ENCODE peak calls at places on chromosomes 5 and 9, in five cellular contexts. Q, L, G, T and B are unnamed samples. For H3K4me1, the result is how much of the 10 kb centered on the place peaks cover.

GRCh38 chr5:140800816-140801493 is at the start of gene PCDHA3:
- DNase-seq in Q (no peak), L (no peak), G (no peak), T (peak), B (no peak)

GRCh38 chr5:143019614-143020515 is 249.7 kb downstream of the ARHGAP26 start:
- DNase-seq in Q (no peak), L (no peak), G (no peak), T (no peak), B (no peak)

GRCh38 chr9:123364241-123364824 is 8.3 kb downstream of the CRB2 start:
- DNase-seq in Q (no peak), L (no peak), G (no peak), T (peak), B (no peak)

GRCh38 chr5:159982421-159983173 is 26.3 kb upstream of the TTC1 start:
- DNase-seq in Q (no peak), L (no peak), G (no peak), T (no peak), B (no peak)

GRCh38 chr5:64759960-64760695 is 8.4 kb downstream of the SREK1IP1 start:
- DNase-seq in Q (no peak), L (no peak), G (no peak), T (no peak), B (no peak)

GRCh38 chr5:173327948-173328895 is at the start of gene STC2:
- DNase-seq in Q (peak), L (no peak), G (no peak), T (peak), B (no peak)

GRCh38 chr9:25396828-25397227 is 281.4 kb downstream of the TUSC1 start:
- DNase-seq in Q (no peak), L (no peak), G (no peak), T (no peak), B (no peak)

GRCh38 chr9:115403753-115404152 is 285.8 kb upstream of the TNC start:
- DNase-seq in Q (no peak), L (no peak), G (no peak), T (no peak), B (no peak)

GRCh38 chr5:128826290-128826689 is 139.0 kb upstream of the SLC27A6 start:
- DNase-seq in Q (no peak), L (no peak), G (no peak), T (no peak), B (no peak)

GRCh38 chr9:17776735-17777134 is 197.9 kb downstream of the SH3GL2 start:
- DNase-seq in Q (no peak), L (no peak), G (no peak), T (no peak), B (no peak)

GRCh38 chr5:757346-757930 is 27.1 kb downstream of the ZDHHC11B start:
- DNase-seq in Q (peak), L (no peak), G (no peak), T (no peak), B (no peak)

GRCh38 chr5:168752416-168753190 is 173.4 kb upstream of the PANK3 start:
- DNase-seq in Q (no peak), L (no peak), G (no peak), T (no peak), B (no peak)

GRCh38 chr5:43104102-43104501 is 16.6 kb upstream of the ZNF131 start:
- DNase-seq in Q (no peak), L (no peak), G (no peak), T (no peak), B (no peak)

GRCh38 chr9:6234014-6234413 is 18.4 kb downstream of the IL33 start:
- DNase-seq in Q (no peak), L (no peak), G (no peak), T (no peak), B (no peak)

GRCh38 chr9:134180786-134181647 is 16.7 kb upstream of the RNU6ATAC start:
- DNase-seq in Q (no peak), L (no peak), G (no peak), T (no peak), B (no peak)

GRCh38 chr5:1140188-1140817 is 28.4 kb upstream of the SLC12A7 start:
- DNase-seq in Q (peak), L (peak), G (peak), T (peak), B (peak)

GRCh38 chr9:76459691-76460635 is 981 bp downstream of the GCNT1 start:
- DNase-seq in Q (peak), L (no peak), G (no peak), T (peak), B (no peak)

GRCh38 chr9:33223696-33224095 is 16.3 kb upstream of the SPINK4 start:
- DNase-seq in Q (no peak), L (no peak), G (no peak), T (no peak), B (no peak)
- H3K4me3 ChIP-seq in Q (no peak), L (no peak), G (no peak), T (no peak), B (no peak)

GRCh38 chr5:74873525-74874249 is 7.5 kb upstream of the FAM169A start:
- DNase-seq in Q (no peak), L (no peak), G (no peak), T (no peak), B (no peak)

GRCh38 chr5:74870299-74871067 is 4.3 kb upstream of the FAM169A start:
- DNase-seq in Q (no peak), L (no peak), G (no peak), T (no peak), B (no peak)

GRCh38 chr5:74877624-74878304 is 11.6 kb upstream of the FAM169A start:
- DNase-seq in Q (no peak), L (no peak), G (no peak), T (no peak), B (no peak)

GRCh38 chr5:74875994-74876791 is 10.0 kb upstream of the FAM169A start:
- DNase-seq in Q (no peak), L (no peak), G (no peak), T (no peak), B (peak)
- H3K4me1 ChIP-seq in Q (under half), L (under half), G (under half), T (under half), B (under half)

DNA sequence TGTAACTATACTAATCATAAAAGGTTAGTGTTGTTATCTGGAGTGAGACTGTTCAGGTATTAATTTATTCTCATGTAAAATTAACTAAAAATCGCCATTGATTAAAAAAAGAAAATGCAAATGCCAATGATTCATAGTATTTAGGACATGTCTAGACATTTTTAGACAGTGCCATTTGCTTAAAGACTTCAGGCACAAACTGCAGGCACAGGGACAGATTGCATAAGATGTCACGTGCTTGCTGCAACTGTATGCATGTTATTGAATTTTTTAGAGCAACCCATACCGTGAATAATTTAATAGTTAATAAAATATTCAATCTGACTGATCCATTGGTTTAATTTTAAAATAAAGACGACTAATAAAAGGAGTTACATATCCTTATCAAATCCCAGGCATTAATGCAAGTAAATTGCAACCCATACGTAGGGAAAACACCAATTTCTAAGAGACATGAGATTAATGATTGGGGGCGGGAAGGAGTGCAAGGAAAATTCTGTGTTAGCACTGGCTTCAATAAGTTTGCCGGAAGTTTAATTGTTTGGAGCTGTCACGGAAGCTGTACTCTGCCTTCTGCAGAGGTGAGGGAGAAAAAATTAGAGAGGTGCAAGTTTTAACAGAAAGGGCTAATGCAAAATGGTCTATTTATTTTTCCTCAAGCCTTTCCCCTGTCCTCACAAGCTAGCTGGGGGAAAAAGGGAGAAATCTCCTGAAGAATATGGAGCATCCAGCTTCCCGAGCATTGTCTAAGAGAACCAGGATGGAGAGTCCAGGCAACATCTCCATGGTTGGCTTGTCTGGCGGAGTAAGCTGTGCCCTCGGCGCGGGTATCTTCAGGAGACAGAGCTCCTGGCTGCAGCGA is 2.9 kb downstream of the EDIL3 start:
- DNase-seq in Q (peak), L (no peak), G (no peak), T (peak), B (no peak)
- H3K4me3 ChIP-seq in Q (peak), L (no peak), G (no peak), T (peak), B (no peak)

DNA sequence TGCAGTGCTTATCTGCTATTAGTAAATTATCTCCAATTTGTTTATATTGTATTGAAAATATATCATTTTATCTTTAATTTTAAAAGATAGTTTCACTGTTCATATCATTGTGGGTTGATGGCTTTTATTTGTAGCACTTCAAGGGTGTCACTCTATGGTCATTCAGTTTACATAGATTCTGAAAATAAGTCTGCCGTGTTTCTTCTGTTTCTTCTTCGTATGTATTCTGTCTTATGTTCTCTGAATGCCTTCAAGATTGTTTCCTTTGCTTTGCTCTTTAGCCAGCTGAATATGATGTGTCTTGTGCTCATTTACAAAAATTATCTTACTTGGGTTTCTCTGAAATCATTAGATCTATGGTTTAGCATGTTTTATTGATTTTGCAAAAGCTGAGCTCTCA is 359.9 kb downstream of the CYLC2 start:
- DNase-seq in Q (no peak), L (no peak), G (no peak), T (no peak), B (no peak)
- H3K4me1 ChIP-seq in Q (under half), L (under half), G (under half), T (under half), B (under half)

GRCh38 chr5:180494060-180494509 is at the start of gene CNOT6:
- DNase-seq in Q (peak), L (peak), G (peak), T (peak), B (peak)

GRCh38 chr5:180498378-180498777 is 4.2 kb downstream of the CNOT6 start:
- DNase-seq in Q (no peak), L (no peak), G (no peak), T (no peak), B (no peak)

GRCh38 chr5:180495292-180495691 is 1.1 kb downstream of the CNOT6 start:
- DNase-seq in Q (no peak), L (no peak), G (no peak), T (no peak), B (no peak)

GRCh38 chr5:180494510-180495181 is 467 bp downstream of the CNOT6 start:
- DNase-seq in Q (peak), L (peak), G (peak), T (no peak), B (no peak)

DNA sequence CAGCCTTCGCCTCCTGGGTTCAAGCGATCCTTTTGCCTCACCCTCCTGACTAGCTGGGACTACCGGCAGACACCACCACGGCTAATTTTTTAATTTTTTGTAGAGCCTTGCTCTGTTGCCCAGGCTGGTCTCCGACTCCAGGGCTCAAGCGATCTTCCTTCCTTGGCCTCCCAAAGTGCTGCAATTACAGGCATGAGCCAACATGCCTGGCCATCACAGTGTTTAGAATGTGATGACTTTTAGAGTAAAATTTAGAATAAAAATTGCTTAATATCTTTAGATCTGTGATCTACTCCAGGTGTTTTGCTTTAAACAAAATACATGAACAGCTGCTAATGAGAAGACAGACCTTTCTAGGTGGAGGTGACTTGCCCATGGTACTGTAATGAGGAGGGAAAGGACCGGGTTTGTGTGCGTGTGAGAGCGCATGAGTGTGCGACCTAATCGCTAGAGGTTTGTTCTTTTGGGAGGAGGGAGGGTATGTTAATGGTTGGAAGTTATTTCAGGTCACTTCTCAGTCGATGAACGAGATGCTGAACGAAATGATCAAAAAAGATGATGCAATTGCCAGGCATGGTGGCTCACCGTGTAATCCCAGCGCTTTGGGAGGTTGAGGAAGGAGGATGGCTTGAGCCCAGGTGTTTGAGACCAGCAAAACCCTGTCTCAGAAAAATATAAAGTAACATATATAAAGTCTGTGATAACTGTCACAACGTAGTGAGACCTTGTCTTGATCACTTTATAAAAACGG is 2.0 kb downstream of the CNOT6 start:
- DNase-seq in Q (no peak), L (no peak), G (no peak), T (no peak), B (no peak)
- H3K4me3 ChIP-seq in Q (no peak), L (no peak), G (no peak), T (peak), B (no peak)

GRCh38 chr5:34053133-34053532 is 10.1 kb upstream of the C1QTNF3 start:
- DNase-seq in Q (no peak), L (no peak), G (no peak), T (peak), B (no peak)
- H3K4me1 ChIP-seq in Q (under half), L (under half), G (under half), T (under half), B (under half)

GRCh38 chr5:170761048-170761707 is 22.3 kb upstream of the GABRP start:
- DNase-seq in Q (no peak), L (no peak), G (no peak), T (no peak), B (no peak)

GRCh38 chr5:170760126-170760525 is 23.4 kb upstream of the GABRP start:
- DNase-seq in Q (no peak), L (no peak), G (no peak), T (no peak), B (no peak)

GRCh38 chr5:170758481-170758880 is 25.0 kb upstream of the GABRP start:
- DNase-seq in Q (no peak), L (no peak), G (no peak), T (no peak), B (no peak)

GRCh38 chr5:170757669-170758068 is 25.9 kb upstream of the GABRP start:
- DNase-seq in Q (no peak), L (no peak), G (no peak), T (no peak), B (no peak)

DNA sequence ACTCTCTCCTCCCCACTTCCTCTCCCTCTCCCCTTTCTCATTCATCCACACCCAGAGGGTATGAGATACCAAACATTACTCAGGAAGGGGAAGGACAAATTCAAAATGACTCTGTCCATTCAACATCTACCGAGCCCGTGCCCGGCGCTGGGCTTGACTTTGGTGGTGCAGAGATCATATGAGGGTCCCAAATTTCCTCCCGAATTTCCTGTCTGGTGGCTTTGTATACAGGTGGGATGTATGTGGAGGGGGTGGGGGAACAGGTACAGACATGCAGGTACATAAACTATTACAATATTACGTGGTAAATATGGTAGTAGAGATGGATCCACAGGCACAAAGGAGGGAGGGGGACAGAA is 21.8 kb upstream of the GABRP start:
- DNase-seq in Q (no peak), L (no peak), G (no peak), T (no peak), B (no peak)
- H3K4me3 ChIP-seq in Q (no peak), L (no peak), G (no peak), T (no peak), B (no peak)

GRCh38 chr9:130110166-130110565 is 56.5 kb downstream of the GPR107 start:
- DNase-seq in Q (no peak), L (no peak), G (no peak), T (no peak), B (no peak)

GRCh38 chr9:130112244-130113151 is 58.8 kb downstream of the GPR107 start:
- DNase-seq in Q (no peak), L (no peak), G (no peak), T (peak), B (no peak)

GRCh38 chr9:130107955-130108354 is 54.2 kb downstream of the GPR107 start:
- DNase-seq in Q (no peak), L (no peak), G (no peak), T (peak), B (no peak)

GRCh38 chr9:130111805-130112204 is 58.1 kb downstream of the GPR107 start:
- DNase-seq in Q (no peak), L (no peak), G (no peak), T (no peak), B (no peak)

GRCh38 chr9:130110596-130111021 is 56.9 kb downstream of the GPR107 start:
- DNase-seq in Q (no peak), L (no peak), G (no peak), T (peak), B (no peak)
- H3K4me1 ChIP-seq in Q (under half), L (under half), G (under half), T (under half), B (under half)

DNA sequence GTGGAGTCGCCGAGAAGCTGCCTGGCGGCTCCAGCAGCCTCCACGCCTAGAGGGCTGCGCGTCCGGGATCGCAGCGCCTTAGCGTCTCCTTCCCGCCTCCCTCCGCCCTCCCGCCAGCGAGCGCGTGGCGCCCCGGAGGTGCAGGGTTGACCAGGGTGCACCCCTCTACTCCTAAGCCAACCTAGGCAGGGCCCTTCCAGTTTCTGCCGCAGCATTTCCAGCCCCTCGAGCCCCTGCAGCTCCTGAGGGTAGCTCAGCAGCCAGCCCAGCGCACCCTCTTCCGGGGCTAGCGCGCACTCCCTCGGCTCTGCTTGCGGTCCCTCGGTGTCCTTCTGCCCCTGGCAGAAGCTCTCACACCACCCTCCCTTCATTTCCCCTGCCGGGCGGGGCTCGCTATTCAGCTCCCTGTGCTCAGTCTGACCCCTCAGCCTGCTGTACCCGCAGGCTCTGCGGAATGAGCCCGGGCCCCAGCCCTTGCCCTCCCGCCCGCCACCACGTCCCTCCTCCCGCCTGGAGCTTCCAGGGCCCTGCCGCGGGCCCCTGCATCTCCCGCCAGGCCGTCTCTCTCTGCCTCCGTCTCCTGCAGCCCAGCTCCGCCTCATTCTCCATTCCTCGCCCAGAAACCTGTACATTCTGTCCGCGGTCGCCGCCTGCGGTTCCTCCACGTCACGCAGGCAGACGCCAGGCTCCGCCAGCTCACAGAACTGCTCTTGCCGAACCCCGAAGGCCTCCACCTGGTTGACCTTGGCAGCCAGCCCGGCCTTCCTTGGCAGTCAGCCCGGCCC is 61.8 kb downstream of the SPATA31C2 start:
- DNase-seq in Q (peak), L (no peak), G (no peak), T (peak), B (no peak)
- H3K4me3 ChIP-seq in Q (peak), L (peak), G (peak), T (peak), B (no peak)